ENCODE peak calls at places on chromosomes 4 and X, in eight cellular contexts. X is RWPE2, R is mammary epithelial cell, K is Karpas-422, F is aorta, C is mesenchymal stem cell, E is adrenal gland, W is transverse colon. D is an unnamed sample. For H3K4me1, the result is how much of the 10 kb centered on the place peaks cover.

GRCh38 chr4:105765690-105766407 is 57.3 kb downstream of the GSTCD start:
- DNase-seq in E (peak), X (no peak), W (no peak), F (no peak), R (peak), K (no peak), C (peak), D (no peak)

GRCh38 chr4:68368566-68369473 is 18.9 kb upstream of the YTHDC1 start:
- DNase-seq in R (peak), K (no peak), W (no peak), C (peak), E (no peak), X (no peak), F (no peak), D (no peak)

GRCh38 chrX:46577116-46578005 is 3.8 kb downstream of the CHST7 start:
- DNase-seq in X (no peak), W (no peak), C (peak), E (no peak), F (no peak), K (no peak), R (peak), D (no peak)

GRCh38 chr4:182645511-182645910 is 271.7 kb downstream of the DCTD start:
- DNase-seq in K (no peak), E (no peak), F (no peak), R (no peak), W (no peak), X (no peak), C (no peak), D (no peak)

GRCh38 chr4:149160370-149160769 is 655.3 kb downstream of the IQCM start:
- DNase-seq in E (no peak), K (no peak), X (no peak), F (no peak), C (no peak), R (no peak), W (no peak), D (no peak)

GRCh38 chrX:116657071-116657470 is 194.3 kb upstream of the CT83 start:
- DNase-seq in E (no peak), F (no peak), C (no peak), X (no peak), W (no peak), R (no peak), K (no peak), D (no peak)

GRCh38 chr4:183099537-183100297 is 660 bp downstream of the WWC2 start:
- DNase-seq in E (peak), R (peak), W (no peak), F (peak), X (peak), C (peak), K (no peak), D (peak)

GRCh38 chr4:177339794-177340374 is 30.2 kb downstream of the NEIL3 start:
- DNase-seq in W (no peak), X (no peak), R (peak), C (peak), F (no peak), E (no peak), K (peak), D (no peak)

GRCh38 chr4:38173935-38174334 is 213.7 kb downstream of the PTTG2 start:
- DNase-seq in X (no peak), K (no peak), W (no peak), R (peak), E (no peak), F (no peak), C (no peak), D (no peak)

GRCh38 chr4:119942806-119943205 is 123.8 kb downstream of the MAD2L1 start:
- DNase-seq in E (no peak), R (no peak), K (no peak), X (no peak), C (peak), F (no peak), W (no peak), D (no peak)

GRCh38 chrX:69074726-69075125 is 90.5 kb downstream of the PJA1 start:
- DNase-seq in E (no peak), X (no peak), F (peak), C (no peak), R (no peak), W (no peak), K (no peak), D (no peak)

GRCh38 chr4:111037591-111037990 is 414.7 kb upstream of the PITX2 start:
- DNase-seq in X (no peak), K (no peak), E (no peak), C (no peak), W (no peak), R (no peak), F (no peak), D (no peak)

GRCh38 chr4:76757418-76757910 is 140.5 kb downstream of the SOWAHB start:
- DNase-seq in C (no peak), K (no peak), F (no peak), E (no peak), X (no peak), W (no peak), R (no peak), D (no peak)

GRCh38 chrX:13126785-13127184 is 82.4 kb upstream of the FAM9C start:
- DNase-seq in W (no peak), X (no peak), E (peak), C (peak), K (no peak), F (no peak), R (no peak), D (no peak)

GRCh38 chrX:13128104-13128503 is 83.7 kb upstream of the FAM9C start:
- DNase-seq in K (no peak), F (no peak), W (no peak), E (no peak), C (peak), R (peak), X (no peak), D (no peak)

GRCh38 chrX:13123857-13124345 is 79.5 kb upstream of the FAM9C start:
- DNase-seq in K (no peak), E (peak), F (no peak), C (peak), R (no peak), W (no peak), X (no peak), D (no peak)

GRCh38 chrX:13123247-13123856 is 78.9 kb upstream of the FAM9C start:
- DNase-seq in R (no peak), W (no peak), X (no peak), F (no peak), E (peak), C (peak), K (no peak), D (no peak)

DNA sequence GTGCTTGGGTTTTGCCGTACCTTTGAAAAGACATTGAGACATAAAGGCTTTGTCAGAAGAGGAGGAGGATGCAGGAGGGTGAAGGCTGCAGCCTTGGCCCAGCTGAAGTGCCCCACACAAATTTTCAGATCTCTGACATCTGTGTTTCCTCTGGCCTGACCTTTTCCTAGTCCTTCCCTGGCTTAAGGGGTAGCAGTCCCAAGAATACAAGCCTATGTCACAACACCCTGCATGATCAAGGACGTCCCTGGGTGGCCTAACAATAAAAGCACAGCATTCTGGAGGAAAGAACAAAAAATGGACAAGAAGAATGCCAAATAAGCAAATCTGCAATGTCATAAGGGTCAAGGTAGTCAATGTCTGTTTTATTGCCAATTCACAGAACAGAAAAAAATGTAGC is 80.8 kb upstream of the FAM9C start:
- DNase-seq in R (no peak), C (no peak), E (peak), X (no peak), F (no peak), K (no peak), W (no peak), D (no peak)
- H3K4me1 ChIP-seq in R (under half), C (under half), E (under half), X (under half), F (under half), K (under half), W (under half), D (under half)

DNA sequence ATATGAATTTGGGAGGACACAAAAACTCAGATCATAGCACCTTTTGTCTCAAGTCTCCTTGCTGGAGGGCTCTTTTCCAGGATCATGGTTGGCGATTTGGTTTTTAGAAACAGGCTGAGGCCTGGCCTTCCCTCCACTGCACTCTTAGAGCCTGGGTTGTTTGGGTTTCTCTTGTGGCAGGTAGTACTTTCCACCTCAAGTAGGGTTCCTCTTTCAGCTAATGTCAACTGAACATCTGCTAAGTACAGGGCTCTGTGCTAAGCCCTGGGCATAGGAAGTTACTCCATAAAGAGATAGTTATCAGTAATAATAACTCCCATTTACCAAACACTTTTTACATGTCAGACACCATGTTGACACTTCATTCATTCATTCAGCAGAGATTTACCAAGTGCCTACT is 28.2 kb upstream of the APLN start:
- DNase-seq in R (no peak), W (no peak), C (no peak), E (no peak), F (no peak), X (no peak), K (no peak), D (no peak)
- H3K4me1 ChIP-seq in R (under half), W (under half), C (under half), E (under half), F (under half), X (under half), K (under half), D (under half)

GRCh38 chr4:3530051-3530450 is 2.2 kb downstream of the LRPAP1 start:
- DNase-seq in X (no peak), K (peak), R (no peak), E (no peak), C (no peak), W (no peak), F (peak), D (no peak)

GRCh38 chr4:3531306-3531886 is 826 bp downstream of the LRPAP1 start:
- DNase-seq in E (no peak), K (peak), R (peak), X (no peak), W (no peak), F (peak), C (peak), D (no peak)

GRCh38 chr4:3529363-3529762 is 2.9 kb downstream of the LRPAP1 start:
- DNase-seq in C (peak), E (peak), W (no peak), K (peak), R (no peak), X (no peak), F (peak), D (no peak)

GRCh38 chr4:3531887-3532713 is at the start of gene LRPAP1:
- DNase-seq in F (peak), C (peak), K (peak), X (no peak), R (peak), W (peak), E (peak), D (peak)

DNA sequence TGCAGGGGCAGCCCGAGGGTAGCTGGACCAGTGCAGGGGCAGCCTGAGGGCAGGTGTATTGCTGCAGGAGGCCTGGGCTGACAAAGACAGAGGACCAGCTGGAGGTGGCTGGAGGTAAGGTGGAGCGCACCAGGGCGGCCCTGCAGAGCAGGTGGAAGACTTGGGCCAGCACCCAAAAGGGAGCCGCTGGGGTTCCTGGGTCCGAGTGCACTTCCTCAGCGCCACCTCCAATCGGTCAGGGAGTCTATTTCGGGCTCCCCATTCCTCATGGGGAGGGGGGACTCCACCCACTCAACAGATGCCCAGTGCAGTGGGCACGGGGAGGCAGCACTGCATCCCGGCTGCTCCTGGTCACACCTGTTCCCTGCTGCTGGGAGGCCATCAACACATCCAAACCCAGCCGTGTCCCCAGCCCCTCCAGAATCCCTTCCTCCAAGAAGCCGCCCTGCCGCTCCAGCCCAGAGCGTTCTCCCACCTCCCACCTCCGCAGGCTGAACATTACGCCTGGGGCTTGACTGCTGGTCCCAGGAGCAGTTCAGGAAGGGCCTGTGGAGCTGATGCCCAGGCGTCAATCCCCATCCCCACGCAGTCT is 1.5 kb downstream of the LRPAP1 start:
- DNase-seq in W (no peak), X (no peak), R (no peak), E (no peak), F (peak), K (peak), C (no peak), D (no peak)
- H3K4me1 ChIP-seq in W (under half), X (under half), R (under half), E (under half), F (under half), K (under half), C (under half), D (under half)

DNA sequence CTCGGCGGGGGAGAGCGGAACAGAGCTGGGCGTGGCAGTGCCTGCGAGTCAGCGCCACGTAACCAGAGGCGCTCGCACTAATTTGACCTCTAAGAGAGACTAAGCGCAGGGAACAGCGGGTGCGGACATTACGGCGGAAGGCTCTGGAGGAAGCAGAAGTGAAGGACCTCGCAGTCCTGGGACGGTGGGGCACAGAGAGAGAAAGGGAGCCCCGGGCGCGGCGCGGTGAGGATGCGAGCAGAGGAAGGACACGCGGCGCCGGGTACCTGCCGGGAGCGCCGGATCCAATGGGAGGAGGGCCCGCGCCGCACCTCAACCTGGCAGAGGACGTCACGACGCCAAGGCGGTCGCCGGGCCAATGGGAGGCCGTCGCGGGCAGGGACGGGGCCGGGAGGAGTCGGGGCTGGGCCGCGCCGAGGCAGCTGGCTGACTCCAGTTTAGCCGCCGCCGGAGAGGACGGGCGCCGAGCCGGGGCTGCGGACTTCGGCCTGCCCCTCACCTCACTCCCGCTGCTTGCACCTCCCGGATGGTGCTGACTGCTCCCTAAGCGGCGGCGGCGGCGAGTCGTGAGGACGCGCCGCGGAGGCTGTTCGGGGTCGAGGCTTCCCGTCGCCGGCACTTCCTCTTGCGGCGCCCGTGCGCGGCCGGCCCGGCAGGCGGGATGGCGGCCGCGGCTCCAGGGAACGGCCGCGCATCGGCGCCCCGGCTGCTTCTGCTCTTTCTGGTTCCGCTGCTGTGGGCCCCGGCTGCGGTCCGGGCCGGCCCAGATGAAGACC is at the start of gene TMEM165:
- DNase-seq in W (peak), F (peak), C (peak), X (peak), E (peak), R (peak), K (peak), D (peak)
- H3K4me1 ChIP-seq in W (under half), F (under half), C (under half), X (under half), E (under half), R (under half), K (half or more), D (under half)

DNA sequence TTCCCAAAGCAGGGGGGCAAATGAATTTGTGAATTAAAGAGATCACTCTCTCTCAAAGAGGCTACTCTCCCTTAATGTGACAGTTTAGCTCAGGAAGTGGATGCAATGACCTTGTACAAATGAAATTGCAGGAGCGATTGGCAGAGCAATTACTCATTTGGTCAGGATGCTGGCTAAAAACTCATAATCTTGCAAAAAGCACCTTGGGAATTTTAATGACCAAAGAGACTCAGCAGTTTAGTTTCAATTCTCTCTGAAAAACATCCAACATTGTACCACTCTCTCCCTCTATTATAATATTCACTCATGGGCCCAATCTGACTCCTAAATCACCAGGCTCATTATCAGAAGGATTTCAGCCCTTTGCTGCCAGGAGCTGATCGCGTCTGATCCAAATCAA is 26.1 kb downstream of the PDGFC start:
- DNase-seq in W (no peak), R (peak), X (no peak), C (peak), F (no peak), E (peak), K (no peak), D (no peak)
- H3K4me1 ChIP-seq in W (under half), R (half or more), X (half or more), C (under half), F (under half), E (under half), K (under half), D (under half)

GRCh38 chr4:2482693-2483092 is 13.8 kb downstream of the RNF4 start:
- DNase-seq in R (no peak), E (peak), C (no peak), X (no peak), F (peak), W (no peak), K (peak), D (no peak)
- H3K4me1 ChIP-seq in R (under half), E (half or more), C (under half), X (under half), F (under half), W (half or more), K (half or more), D (half or more)

D was measured in CD8-positive, alpha-beta memory T cell.